ENCODE peak calls at places on chromosome 9, in six cellular contexts. G is Peyer's patch; D is CD4-positive, CD25-positive, alpha-beta regulatory T cell; L is mammary epithelial cell; C is A673; P is Panc1. E is an unnamed sample. For H3K27me3, the result is how much of the 10 kb centered on the place peaks cover.

GRCh38 chr9:124074746-124075145 is 63.2 kb downstream of the LHX2 start:
- DNase-seq in D (no peak), P (no peak), L (no peak), G (no peak), C (no peak), E (no peak)

GRCh38 chr9:21778300-21778699 is 24.1 kb upstream of the MTAP start:
- DNase-seq in P (no peak), L (peak), G (no peak), D (no peak), C (no peak), E (peak)

GRCh38 chr9:93456504-93456903 is 3.1 kb upstream of the FAM120AOS start:
- DNase-seq in G (no peak), D (peak), C (no peak), L (no peak), P (no peak), E (no peak)

GRCh38 chr9:12813960-12814876 is 39.4 kb downstream of the LURAP1L start:
- DNase-seq in C (peak), G (no peak), L (peak), D (no peak), P (peak), E (peak)

GRCh38 chr9:89477395-89477794 is 20.5 kb downstream of the SEMA4D start:
- DNase-seq in P (no peak), G (no peak), L (no peak), D (peak), C (no peak), E (no peak)

GRCh38 chr9:74284596-74284995 is 212.5 kb upstream of the RORB start:
- DNase-seq in L (no peak), G (no peak), D (no peak), C (peak), P (no peak), E (peak)

GRCh38 chr9:127755558-127756060 is 20.5 kb upstream of the TOR2A start:
- DNase-seq in P (no peak), G (no peak), D (no peak), L (no peak), C (no peak), E (no peak)

GRCh38 chr9:106718996-106719395 is 144.0 kb upstream of the ZNF462 start:
- DNase-seq in D (no peak), L (peak), C (no peak), P (no peak), G (no peak), E (peak)

GRCh38 chr9:129665814-129666511 is 516 bp downstream of the PRRX2 start:
- DNase-seq in L (no peak), P (no peak), G (no peak), C (no peak), D (no peak), E (no peak)

GRCh38 chr9:76657265-76657664 is 107.0 kb upstream of the PCA3 start:
- DNase-seq in C (no peak), P (no peak), L (no peak), D (no peak), G (no peak), E (no peak)

GRCh38 chr9:23850242-23851023 is 24.4 kb upstream of the ELAVL2 start:
- DNase-seq in L (peak), P (no peak), C (no peak), G (no peak), D (no peak), E (no peak)

GRCh38 chr9:23851024-23851629 is 25.1 kb upstream of the ELAVL2 start:
- DNase-seq in G (no peak), P (no peak), C (no peak), D (no peak), L (peak), E (peak)

DNA sequence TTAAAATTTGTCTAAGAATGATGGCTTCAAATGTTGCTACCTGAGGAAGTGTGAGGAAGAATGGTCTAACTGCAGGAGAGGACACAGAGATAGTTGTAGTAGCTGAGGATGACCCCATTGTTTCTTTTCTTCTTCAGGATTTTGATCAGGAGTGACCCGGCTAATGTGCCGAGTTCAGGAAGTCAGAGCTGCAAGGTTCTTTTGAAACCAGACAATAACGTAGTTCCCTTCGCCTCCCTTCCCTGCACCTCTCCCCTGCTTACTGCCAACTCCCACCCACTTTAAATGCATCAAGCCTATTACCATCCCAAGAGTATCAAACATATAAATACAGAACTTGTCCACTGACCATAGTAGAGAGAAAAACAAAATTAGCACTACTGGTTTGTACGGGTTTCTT is 23.3 kb upstream of the ELAVL2 start:
- DNase-seq in G (no peak), P (no peak), D (no peak), C (no peak), L (no peak), E (no peak)
- H3K27me3 ChIP-seq in G (under half), P (under half), D (under half), C (under half), L (under half), E (under half)

GRCh38 chr9:36961568-36962360 is 72.3 kb downstream of the PAX5 start:
- DNase-seq in C (no peak), D (no peak), P (no peak), G (no peak), L (no peak), E (no peak)
- H3K27me3 ChIP-seq in C (under half), D (under half), P (under half), G (under half), L (under half), E (under half)

GRCh38 chr9:132187006-132187760 is 25.3 kb downstream of the NTNG2 start:
- DNase-seq in G (no peak), D (no peak), L (no peak), P (no peak), C (peak), E (no peak)
- H3K27me3 ChIP-seq in G (under half), D (under half), L (under half), P (under half), C (under half), E (under half)

GRCh38 chr9:68808481-68808880 is 103.4 kb downstream of the PIP5K1B start:
- DNase-seq in G (no peak), D (no peak), L (no peak), P (no peak), C (no peak), E (no peak)
- H3K27me3 ChIP-seq in G (under half), D (under half), L (under half), P (under half), C (under half), E (under half)

GRCh38 chr9:135676891-135677290 is 13.8 kb downstream of the LCN9 start:
- DNase-seq in P (no peak), C (no peak), G (no peak), L (no peak), D (no peak), E (no peak)

GRCh38 chr9:135680091-135680490 is 17.0 kb downstream of the LCN9 start:
- DNase-seq in G (no peak), P (no peak), D (no peak), C (no peak), L (no peak), E (no peak)

GRCh38 chr9:135678236-135679017 is 15.3 kb downstream of the LCN9 start:
- DNase-seq in L (no peak), C (no peak), G (no peak), P (no peak), D (no peak), E (no peak)

GRCh38 chr9:135674977-135675376 is 11.9 kb downstream of the LCN9 start:
- DNase-seq in G (no peak), L (no peak), D (no peak), C (no peak), P (no peak), E (no peak)

DNA sequence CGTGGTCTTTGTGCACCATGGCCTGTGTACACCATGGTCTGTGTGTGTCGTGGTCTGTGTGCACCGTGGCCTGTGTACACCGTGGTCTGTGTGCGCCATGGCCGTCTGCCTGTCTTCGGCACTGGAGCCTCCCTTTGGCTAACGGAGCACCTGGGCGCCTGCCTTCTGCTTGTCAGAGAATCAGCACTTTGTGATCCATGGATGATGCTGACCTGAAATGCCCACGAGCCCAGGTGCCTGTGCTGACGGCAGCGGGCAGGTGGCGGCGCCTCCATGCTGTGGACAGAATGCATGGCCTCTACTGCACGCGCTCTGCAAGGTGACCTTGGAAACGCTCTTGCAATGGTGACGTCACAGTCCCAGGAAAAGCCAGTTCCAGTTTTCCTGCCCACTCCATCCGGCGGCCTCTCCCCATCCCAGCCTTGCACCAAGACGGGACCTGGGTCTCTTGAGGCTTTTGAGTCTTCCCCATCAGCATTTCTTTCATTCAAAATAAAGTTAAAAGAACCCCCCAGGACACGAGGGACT is 14.6 kb downstream of the LCN9 start:
- DNase-seq in G (no peak), P (no peak), L (no peak), C (no peak), D (no peak), E (no peak)
- H3K27me3 ChIP-seq in G (under half), P (under half), L (under half), C (under half), D (under half), E (under half)